ENCODE peak calls at places on chromosomes 13 and 19, in five cellular contexts. Z is left lung; I is kidney epithelial cell; D is spleen; L is CD8-positive, alpha-beta T cell. W is an unnamed sample.

GRCh38 chr13:113353254-113353653 is 10.7 kb downstream of the GRTP1 start:
- DNase-seq in D (peak; percentile 31), L (no peak), Z (no peak), I (no peak), W (no peak)

GRCh38 chr19:16497837-16498236 is 1.6 kb downstream of the C19orf44 start:
- DNase-seq in D (no peak), Z (no peak), L (no peak), I (no peak), W (no peak)

GRCh38 chr19:36331353-36332228 is 47.4 kb downstream of the ZFP14 start:
- DNase-seq in L (peak; percentile 26), I (peak; percentile 80), Z (peak; percentile 82), D (peak; percentile 85), W (peak; percentile 85)

GRCh38 chr19:10251792-10252694 is at the start of gene MRPL4:
- DNase-seq in L (peak; percentile 90), D (peak; percentile 97), I (peak; percentile 97), Z (peak; percentile 96), W (peak; percentile 92)

GRCh38 chr13:65336916-65337315 is 1893.2 kb downstream of the PCDH9 start:
- DNase-seq in Z (no peak), D (no peak), I (no peak), L (no peak), W (no peak)

GRCh38 chr19:39823693-39824092 is 10.3 kb downstream of the DYRK1B start:
- DNase-seq in Z (no peak), D (no peak), I (no peak), L (no peak), W (no peak)

GRCh38 chr13:32941368-32941767 is 74.9 kb upstream of the KL start:
- DNase-seq in I (no peak), Z (no peak), D (no peak), L (no peak), W (no peak)

GRCh38 chr13:52738719-52739467 is 727 bp downstream of the CNMD start:
- DNase-seq in D (peak; percentile 74), Z (no peak), L (no peak), I (no peak), W (no peak)

GRCh38 chr19:8835446-8835845 is 3.3 kb downstream of the MBD3L1 start:
- DNase-seq in L (no peak), D (no peak), I (no peak), Z (no peak), W (no peak)

GRCh38 chr13:111005808-111006494 is 91.1 kb upstream of the ANKRD10 start:
- DNase-seq in I (no peak), D (peak; percentile 80), L (no peak), Z (no peak), W (no peak)

GRCh38 chr19:39177110-39177699 is 19.6 kb upstream of the NCCRP1 start:
- DNase-seq in D (no peak), L (no peak), Z (no peak), I (no peak), W (no peak)

GRCh38 chr13:71644579-71644978 is 222.4 kb downstream of the DACH1 start:
- DNase-seq in D (no peak), I (no peak), Z (no peak), L (no peak), W (no peak)

GRCh38 chr13:77506874-77507273 is 28.6 kb upstream of the SCEL start:
- DNase-seq in Z (no peak), L (no peak), D (no peak), I (no peak), W (no peak)

GRCh38 chr13:111516712-111517640 is 196.5 kb downstream of the TEX29 start:
- DNase-seq in L (no peak), I (no peak), D (peak; percentile 59), Z (no peak), W (no peak)

GRCh38 chr19:45079911-45080469 is 930 bp downstream of the GEMIN7 start:
- DNase-seq in I (no peak), D (no peak), Z (no peak), L (no peak), W (no peak)

GRCh38 chr19:37953576-37954303 is 46.7 kb downstream of the SIPA1L3 start:
- DNase-seq in D (no peak), Z (no peak), I (no peak), L (no peak), W (no peak)

GRCh38 chr19:39192846-39193245 is 3.9 kb upstream of the NCCRP1 start:
- DNase-seq in I (no peak), Z (no peak), D (no peak), L (no peak), W (no peak)

GRCh38 chr19:29528350-29528945 is 2.7 kb downstream of the VSTM2B start:
- DNase-seq in Z (peak; percentile 35), I (peak; percentile 1), D (peak; percentile 78), L (peak; percentile 2), W (no peak)
- H3K4me3 ChIP-seq in Z (no peak overlapping the region), I (no peak overlapping the region), D (peak overlapping the region; percentile 23), L (peak overlapping the region; percentile 37), W (peak overlapping the region; percentile 28)

GRCh38 chr13:76463314-76463713 is 422.9 kb downstream of the KCTD12 start:
- DNase-seq in I (no peak), L (no peak), D (no peak), Z (no peak), W (no peak)
- TF ChIP-seq CTCF in I (no peak), L (no peak), D (no peak), Z (no peak), W (no peak)

DNA sequence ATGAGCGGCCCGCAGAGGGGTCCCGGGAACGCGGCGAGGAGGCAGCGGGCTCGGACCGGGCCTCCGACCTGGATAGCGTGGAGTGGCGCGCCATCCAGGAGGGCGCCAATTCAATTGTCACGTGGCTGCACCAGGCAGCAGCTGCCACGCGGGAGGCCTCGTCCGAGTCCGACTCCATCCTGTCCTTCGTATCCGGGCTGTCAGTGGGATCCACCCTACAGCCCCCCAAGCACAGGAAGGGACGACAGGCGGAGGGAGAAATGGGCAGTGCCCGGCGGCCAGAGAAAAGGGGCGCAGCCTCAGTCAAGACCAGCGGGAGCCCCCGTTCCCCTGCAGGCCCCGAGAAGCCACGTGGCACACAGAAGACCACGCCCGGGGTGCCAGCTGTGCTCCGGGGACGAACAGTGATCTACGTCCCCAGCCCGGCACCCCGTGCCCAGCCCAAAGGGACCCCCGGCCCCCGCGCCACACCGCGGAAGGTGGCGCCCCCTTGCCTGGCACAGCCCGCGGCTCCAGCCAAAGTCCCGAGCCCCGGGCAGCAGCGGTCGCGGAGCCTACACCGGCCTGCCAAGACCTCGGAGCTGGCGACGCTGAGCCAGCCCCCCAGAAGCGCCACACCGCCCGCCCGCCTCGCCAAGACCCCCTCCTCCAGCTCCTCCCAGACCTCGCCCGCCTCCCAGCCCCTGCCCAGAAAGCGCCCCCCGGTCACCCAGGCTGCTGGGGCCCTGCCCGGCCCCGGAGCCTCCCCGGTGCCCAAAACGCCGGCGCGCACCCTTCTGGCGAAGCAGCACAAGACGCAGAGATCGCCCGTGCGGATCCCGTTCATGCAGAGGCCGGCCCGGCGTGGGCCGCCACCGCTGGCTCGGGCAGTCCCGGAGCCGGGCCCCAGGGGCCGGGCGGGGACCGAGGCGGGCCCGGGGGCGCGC is 10.5 kb downstream of the C19orf25 start:
- DNase-seq in D (no peak), L (no peak), I (no peak), Z (no peak), W (no peak)
- H3K27me3 ChIP-seq in D (peaks cover 82% of the 10 kb centered on the region), L (peaks cover 21% of the 10 kb centered on the region), I (peaks cover 81% of the 10 kb centered on the region), Z (peaks cover 97% of the 10 kb centered on the region), W (peaks cover 25% of the 10 kb centered on the region)

DNA sequence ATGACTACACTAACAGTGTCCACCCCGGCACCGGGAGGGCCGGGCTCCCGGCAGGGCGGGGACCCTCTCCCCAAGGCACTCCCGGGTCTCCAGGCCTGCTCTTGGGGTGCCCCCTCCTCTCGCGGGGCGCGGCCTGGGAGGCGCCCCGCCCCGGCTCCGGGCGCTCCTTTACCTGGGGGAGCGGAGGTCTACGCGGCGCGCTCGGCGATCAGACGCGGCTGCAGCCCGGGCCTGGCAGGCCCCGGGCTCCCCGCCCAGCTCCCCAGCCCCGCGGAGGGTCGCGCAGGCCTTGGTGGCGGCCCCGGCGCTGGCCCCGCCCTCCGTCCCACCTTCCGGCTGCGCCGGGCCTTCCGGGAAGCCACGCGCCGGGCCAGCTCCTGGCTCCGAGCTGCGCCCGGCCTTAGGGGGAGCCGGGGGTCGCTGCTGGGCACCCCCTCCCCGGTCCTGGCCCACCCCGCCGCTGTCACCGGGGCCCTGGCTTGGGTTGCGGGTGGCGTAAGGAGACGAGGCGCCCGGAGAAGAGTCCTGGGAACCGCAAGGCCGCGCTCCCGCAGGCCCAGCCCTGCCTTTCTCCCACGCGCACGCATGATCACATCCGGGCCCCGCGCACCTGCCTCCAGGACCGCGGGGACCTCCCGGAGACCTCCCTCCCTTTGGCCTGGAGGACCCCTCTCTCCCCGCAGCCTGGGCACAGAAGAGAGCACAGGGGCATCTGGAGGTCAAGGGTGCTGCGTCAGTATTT is at the start of gene C19orf12:
- DNase-seq in L (peak; percentile 21), Z (peak; percentile 53), I (no peak), D (peak; percentile 92), W (no peak)
- H3K4me3 ChIP-seq in L (peak within 1 kb of the TSS; percentile 88), Z (peak within 1 kb of the TSS; percentile 84), I (peak within 1 kb of the TSS; percentile 92), D (peak within 1 kb of the TSS; percentile 87), W (peak within 1 kb of the TSS; percentile 89)

W was measured in BJ.